ENCODE peak calls at places on chromosomes 4 and X, in seven cellular contexts. One of them, this sample, is unnamed.

GRCh38 chr4:6749340-6750171 is 33.0 kb upstream of the KIAA0232 start:
- DNase-seq in foreskin fibroblast: peak
- DNase-seq in H1: no peak
- DNase-seq in B cell: no peak
- DNase-seq in activated gamma-delta T cell treated with Interleukin-2 at 50 U/mL for 16 hours: no peak
- DNase-seq in Right ventricle myocardium superior: peak
- DNase-seq in amniotic stem cell: no peak
- DNase-seq in this sample: no peak

GRCh38 chr4:77047037-77047436 is 28.8 kb downstream of the CCNI start:
- DNase-seq in foreskin fibroblast: no peak
- DNase-seq in H1: no peak
- DNase-seq in B cell: no peak
- DNase-seq in activated gamma-delta T cell treated with Interleukin-2 at 50 U/mL for 16 hours: no peak
- DNase-seq in Right ventricle myocardium superior: no peak
- DNase-seq in amniotic stem cell: no peak
- DNase-seq in this sample: no peak

GRCh38 chrX:53047228-53047627 is 1.4 kb upstream of the GPR173 start:
- DNase-seq in foreskin fibroblast: no peak
- DNase-seq in H1: no peak
- DNase-seq in B cell: no peak
- DNase-seq in activated gamma-delta T cell treated with Interleukin-2 at 50 U/mL for 16 hours: no peak
- DNase-seq in Right ventricle myocardium superior: no peak
- DNase-seq in amniotic stem cell: no peak
- DNase-seq in this sample: no peak

GRCh38 chrX:44012484-44013096 is 39.4 kb upstream of the NDP start:
- DNase-seq in foreskin fibroblast: peak
- DNase-seq in H1: no peak
- DNase-seq in B cell: no peak
- DNase-seq in activated gamma-delta T cell treated with Interleukin-2 at 50 U/mL for 16 hours: peak
- DNase-seq in Right ventricle myocardium superior: peak
- DNase-seq in amniotic stem cell: peak
- DNase-seq in this sample: peak

GRCh38 chr4:40957281-40957680 is 207.5 kb downstream of the NSUN7 start:
- DNase-seq in foreskin fibroblast: no peak
- DNase-seq in H1: no peak
- DNase-seq in B cell: no peak
- DNase-seq in activated gamma-delta T cell treated with Interleukin-2 at 50 U/mL for 16 hours: no peak
- DNase-seq in Right ventricle myocardium superior: no peak
- DNase-seq in amniotic stem cell: no peak
- DNase-seq in this sample: no peak

GRCh38 chr4:88240297-88240714 is 44.1 kb downstream of the PPM1K start:
- DNase-seq in foreskin fibroblast: no peak
- DNase-seq in H1: no peak
- DNase-seq in B cell: no peak
- DNase-seq in activated gamma-delta T cell treated with Interleukin-2 at 50 U/mL for 16 hours: no peak
- DNase-seq in Right ventricle myocardium superior: peak
- DNase-seq in amniotic stem cell: no peak
- DNase-seq in this sample: no peak

GRCh38 chrX:109614951-109615350 is 10.0 kb downstream of the KCNE5 start:
- DNase-seq in foreskin fibroblast: no peak
- DNase-seq in H1: no peak
- DNase-seq in B cell: no peak
- DNase-seq in activated gamma-delta T cell treated with Interleukin-2 at 50 U/mL for 16 hours: no peak
- DNase-seq in Right ventricle myocardium superior: no peak
- DNase-seq in amniotic stem cell: no peak
- DNase-seq in this sample: no peak

GRCh38 chr4:53189011-53189410 is 176.8 kb downstream of the SCFD2 start:
- DNase-seq in foreskin fibroblast: peak
- DNase-seq in H1: no peak
- DNase-seq in B cell: no peak
- DNase-seq in activated gamma-delta T cell treated with Interleukin-2 at 50 U/mL for 16 hours: no peak
- DNase-seq in Right ventricle myocardium superior: no peak
- DNase-seq in amniotic stem cell: peak
- DNase-seq in this sample: peak

GRCh38 chrX:17549005-17549685 is 174.1 kb downstream of the NHS start:
- DNase-seq in foreskin fibroblast: no peak
- DNase-seq in H1: no peak
- DNase-seq in B cell: no peak
- DNase-seq in activated gamma-delta T cell treated with Interleukin-2 at 50 U/mL for 16 hours: no peak
- DNase-seq in Right ventricle myocardium superior: no peak
- DNase-seq in amniotic stem cell: no peak
- DNase-seq in this sample: no peak

GRCh38 chr4:121030711-121031110 is 41.6 kb downstream of the NDNF start:
- DNase-seq in foreskin fibroblast: peak
- DNase-seq in H1: no peak
- DNase-seq in B cell: no peak
- DNase-seq in activated gamma-delta T cell treated with Interleukin-2 at 50 U/mL for 16 hours: no peak
- DNase-seq in Right ventricle myocardium superior: no peak
- DNase-seq in amniotic stem cell: no peak
- DNase-seq in this sample: no peak

This sample was measured in AG09309.